ENCODE peak calls at places on chromosomes 12 and 14, in ten cellular contexts. M is MM.1S, R is fibroblast of lung, J is natural killer cell, N is foreskin fibroblast, Y is astrocyte, V is B cell, I is endothelial cell of umbilical vein, E is heart right ventricle, C is prostate gland. F is an unnamed sample.

GRCh38 chr14:82180057-82180620 is 646.5 kb upstream of the SEL1L start:
- DNase-seq in M (no peak), R (no peak), J (no peak), N (no peak), Y (no peak), V (no peak), I (no peak), E (no peak), C (peak; percentile 57), F (no peak)

GRCh38 chr14:32468955-32469354 is 139.9 kb downstream of the AKAP6 start:
- DNase-seq in M (no peak), R (peak; percentile 76), J (no peak), N (peak; percentile 87), Y (peak; percentile 71), V (no peak), I (peak; percentile 79), E (no peak), C (peak; percentile 35), F (peak; percentile 44)

GRCh38 chr14:101471723-101472517 is 89.4 kb upstream of the DIO3 start:
- DNase-seq in M (no peak), R (no peak), J (no peak), N (no peak), Y (no peak), V (no peak), I (no peak), E (no peak), C (no peak), F (no peak)

GRCh38 chr12:126027816-126028215 is 962.6 kb downstream of the AACS start:
- DNase-seq in M (no peak), R (no peak), J (no peak), N (no peak), Y (no peak), V (no peak), I (no peak), E (no peak), C (no peak), F (no peak)

GRCh38 chr12:43891856-43892574 is 56.1 kb downstream of the TMEM117 start:
- DNase-seq in M (no peak), R (no peak), J (no peak), N (no peak), Y (no peak), V (no peak), I (no peak), E (no peak), C (no peak), F (no peak)

GRCh38 chr12:66885115-66885875 is 206.4 kb upstream of the GRIP1 start:
- DNase-seq in M (no peak), R (no peak), J (no peak), N (no peak), Y (no peak), V (no peak), I (no peak), E (no peak), C (no peak), F (no peak)

GRCh38 chr14:22539831-22540230 is 49.2 kb downstream of the DAD1 start:
- DNase-seq in M (no peak), R (no peak), J (no peak), N (no peak), Y (no peak), V (no peak), I (no peak), E (no peak), C (no peak), F (no peak)

GRCh38 chr12:20451759-20452158 is 83.4 kb downstream of the PDE3A start:
- DNase-seq in M (no peak), R (peak; percentile 96), J (no peak), N (peak; percentile 53), Y (peak; percentile 94), V (no peak), I (no peak), E (no peak), C (no peak), F (no peak)

GRCh38 chr12:122868471-122869177 is 27.3 kb downstream of the VPS37B start:
- DNase-seq in M (no peak), R (no peak), J (no peak), N (no peak), Y (no peak), V (no peak), I (no peak), E (no peak), C (no peak), F (no peak)

GRCh38 chr12:12181516-12181915 is 85.3 kb downstream of the LRP6 start:
- DNase-seq in M (no peak), R (peak; percentile 87), J (no peak), N (peak; percentile 50), Y (peak; percentile 86), V (no peak), I (peak; percentile 61), E (no peak), C (no peak), F (no peak)

DNA sequence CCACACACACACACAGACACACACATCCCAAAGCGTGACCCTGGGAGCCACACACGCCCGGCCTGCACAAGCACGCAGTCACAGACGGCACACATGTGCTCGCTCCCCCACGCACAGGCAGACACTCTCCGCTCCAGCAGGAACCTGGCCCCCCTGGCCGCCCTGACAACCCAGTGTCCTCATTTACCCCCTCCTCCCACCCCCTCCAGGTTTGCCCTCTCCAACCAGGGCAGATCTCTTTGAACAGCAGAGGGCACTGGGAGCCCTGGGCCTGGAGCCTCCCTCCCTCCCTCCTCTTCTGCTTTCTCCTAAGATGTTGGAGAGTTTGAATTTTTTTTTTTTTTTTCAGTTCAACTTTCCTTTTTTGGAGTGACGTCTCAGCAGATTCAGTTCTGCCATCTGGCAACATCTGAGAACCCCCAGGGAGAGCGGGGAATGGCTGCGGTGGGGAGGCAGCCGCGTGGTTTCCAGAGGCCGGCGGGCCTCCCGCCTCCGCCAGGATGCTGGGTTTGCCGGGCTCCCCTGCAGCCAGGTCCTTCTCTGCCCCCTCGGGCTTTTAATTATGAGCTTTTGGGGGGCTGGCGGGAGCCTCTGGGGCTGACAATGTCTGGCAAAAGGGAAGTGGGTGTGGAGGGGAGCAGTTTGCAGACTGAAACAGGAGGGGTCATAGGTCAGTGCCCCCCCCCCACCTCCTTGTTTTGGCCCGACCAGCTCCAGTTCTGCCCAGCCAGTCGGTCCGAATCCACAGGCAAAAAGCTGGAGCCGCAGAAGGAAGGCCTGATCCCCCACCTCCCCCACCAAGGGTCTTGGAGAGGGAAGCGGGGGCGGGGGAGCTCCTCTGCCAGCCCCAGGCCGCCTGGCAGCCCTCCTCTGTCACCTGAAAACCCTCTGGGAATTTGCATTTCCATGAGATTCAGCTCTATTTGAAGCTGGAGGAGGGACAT is 1.3 kb upstream of the NCOR2 start:
- DNase-seq in M (peak; percentile 81), R (peak; percentile 95), J (no peak), N (peak; percentile 91), Y (peak; percentile 94), V (peak; percentile 72), I (no peak), E (peak; percentile 87), C (peak; percentile 46), F (peak; percentile 88)
- TF ChIP-seq CTCF in M (peak; percentile 41), R (peak; percentile 50), J (no peak), N (peak; percentile 31), Y (no peak), V (no peak), I (no peak), E (peak; percentile 53), C (peak; percentile 7), F (peak; percentile 72)

GRCh38 chr12:100672075-100672592 is 98.7 kb downstream of the GAS2L3 start:
- DNase-seq in M (peak; percentile 15), R (no peak), J (no peak), N (no peak), Y (no peak), V (peak; percentile 23), I (peak; percentile 6), E (no peak), C (no peak), F (no peak)
- TF ChIP-seq CTCF in M (peak; percentile 83), R (peak; percentile 47), J (no peak), N (peak; percentile 47), Y (peak; percentile 37), V (peak; percentile 54), I (peak; percentile 68), E (peak; percentile 49), C (no peak), F (peak; percentile 47)

GRCh38 chr12:3627336-3627735 is 125.6 kb downstream of the CRACR2A start:
- DNase-seq in M (no peak), R (no peak), J (no peak), N (no peak), Y (no peak), V (no peak), I (no peak), E (no peak), C (no peak), F (no peak)

GRCh38 chr12:3617565-3617964 is 126.6 kb downstream of the PRMT8 start:
- DNase-seq in M (no peak), R (no peak), J (no peak), N (no peak), Y (no peak), V (no peak), I (no peak), E (no peak), C (no peak), F (no peak)

GRCh38 chr12:3622021-3622731 is 130.7 kb downstream of the CRACR2A start:
- DNase-seq in M (no peak), R (no peak), J (no peak), N (no peak), Y (no peak), V (no peak), I (no peak), E (no peak), C (no peak), F (no peak)

GRCh38 chr12:3624273-3624672 is 128.6 kb downstream of the CRACR2A start:
- DNase-seq in M (no peak), R (no peak), J (no peak), N (no peak), Y (no peak), V (no peak), I (no peak), E (no peak), C (no peak), F (no peak)

DNA sequence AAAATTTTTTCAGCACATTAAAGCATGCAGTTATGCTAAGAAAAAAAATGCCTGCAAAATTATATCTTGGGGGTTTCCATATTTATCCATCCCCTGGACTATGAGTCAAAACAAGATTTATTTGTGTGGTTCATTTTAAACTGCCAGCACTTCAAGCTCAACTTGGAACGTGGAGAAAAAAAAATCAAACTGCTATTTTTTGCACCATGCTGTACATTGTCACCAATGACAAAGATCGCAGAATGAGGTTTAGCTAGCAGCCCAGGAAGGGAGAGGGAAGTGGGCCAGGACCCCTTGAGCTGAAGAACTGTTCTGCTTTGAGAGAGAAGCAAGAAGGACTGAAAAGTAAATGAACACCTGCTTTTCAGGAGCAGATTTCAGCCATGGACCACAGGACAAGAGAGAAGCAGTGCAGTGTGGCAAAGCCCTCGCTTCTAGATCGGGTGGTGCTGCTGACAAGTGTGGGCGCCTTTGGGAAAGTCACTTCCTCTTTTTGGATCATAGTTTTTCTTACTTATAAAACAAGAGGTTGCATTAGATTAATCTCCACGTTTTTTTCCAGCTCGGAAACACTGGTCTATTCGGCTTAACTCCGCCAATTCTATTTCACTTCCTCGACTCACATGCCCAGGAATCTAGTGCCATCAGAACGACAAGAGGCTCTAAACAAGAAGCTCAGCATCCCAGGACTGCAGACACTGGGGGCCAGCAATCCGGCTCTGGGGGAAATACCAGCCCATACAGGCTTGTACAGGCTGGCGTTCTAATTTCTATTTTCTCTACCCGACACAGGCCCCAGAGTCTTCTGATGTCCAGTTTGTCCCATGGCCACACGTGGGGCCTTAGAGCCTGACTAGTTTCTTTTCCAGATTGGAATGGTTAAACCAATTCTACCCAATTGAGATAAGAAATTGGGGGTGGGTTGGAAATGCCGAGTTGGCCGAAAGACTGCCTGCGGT is 129.9 kb downstream of the CRACR2A start:
- DNase-seq in M (no peak), R (no peak), J (no peak), N (no peak), Y (no peak), V (peak; percentile 23), I (no peak), E (no peak), C (no peak), F (no peak)
- TF ChIP-seq CTCF in M (no peak), R (no peak), J (no peak), N (no peak), Y (no peak), V (no peak), I (no peak), E (no peak), C (no peak), F (no peak)

GRCh38 chr14:94929354-94929753 is 159.4 kb upstream of the GSC start:
- DNase-seq in M (no peak), R (no peak), J (no peak), N (no peak), Y (no peak), V (no peak), I (no peak), E (no peak), C (no peak), F (no peak)
- TF ChIP-seq CTCF in M (no peak), R (no peak), J (no peak), N (no peak), Y (no peak), V (no peak), I (no peak), E (no peak), C (no peak), F (no peak)